ENCODE peak calls at places on chromosomes 5 and 9, in eight cellular contexts. E is brain microvascular endothelial cell; V is ovary; D is breast epithelium; Z is tibial artery; H is body of pancreas; N is CD8-positive, alpha-beta T cell; I is left lung. C is an unnamed sample.

GRCh38 chr5:570886-571285 is 41.3 kb upstream of the CEP72 start:
- DNase-seq in V (no peak), H (no peak), E (no peak), Z (no peak), D (no peak), I (no peak), N (no peak), C (no peak)

GRCh38 chr5:92394935-92395334 is 1011.8 kb upstream of the ARRDC3 start:
- DNase-seq in V (no peak), I (no peak), D (no peak), E (no peak), Z (no peak), H (no peak), N (no peak), C (no peak)

GRCh38 chr9:127714916-127715442 is 484 bp downstream of the PTRH1 start:
- DNase-seq in V (no peak), H (peak), D (no peak), E (no peak), Z (no peak), I (no peak), N (no peak), C (no peak)

GRCh38 chr5:633521-633955 is 21.4 kb downstream of the CEP72 start:
- DNase-seq in V (no peak), Z (peak), H (no peak), E (peak), N (no peak), I (no peak), D (no peak), C (no peak)

GRCh38 chr5:85337400-85337799 is 952.7 kb upstream of the EDIL3 start:
- DNase-seq in H (no peak), D (no peak), Z (no peak), E (no peak), V (no peak), I (no peak), N (no peak), C (no peak)

GRCh38 chr5:155689403-155689802 is 637.6 kb upstream of the SGCD start:
- DNase-seq in E (no peak), D (no peak), V (no peak), N (no peak), H (no peak), Z (no peak), I (no peak), C (no peak)

GRCh38 chr5:117872798-117873368 is 1115.5 kb downstream of the DTWD2 start:
- DNase-seq in N (no peak), I (no peak), V (no peak), Z (no peak), D (no peak), E (no peak), H (no peak), C (no peak)

GRCh38 chr9:1018121-1018520 is 32.0 kb upstream of the DMRT2 start:
- DNase-seq in D (no peak), V (no peak), E (no peak), N (no peak), I (no peak), Z (no peak), H (no peak), C (no peak)

GRCh38 chr5:123700624-123701023 is 188.6 kb downstream of the CSNK1G3 start:
- DNase-seq in N (no peak), D (no peak), H (no peak), E (peak), Z (no peak), I (no peak), V (no peak), C (no peak)

GRCh38 chr5:119409235-119409815 is 43.0 kb upstream of the HSD17B4 start:
- DNase-seq in D (no peak), Z (no peak), N (no peak), I (no peak), E (no peak), V (no peak), H (no peak), C (no peak)

GRCh38 chr5:72228957-72229356 is 91.1 kb downstream of the MRPS27 start:
- DNase-seq in I (no peak), D (no peak), N (no peak), Z (no peak), V (no peak), H (no peak), E (no peak), C (no peak)

GRCh38 chr9:135126480-135127187 is 39.2 kb downstream of the OLFM1 start:
- DNase-seq in N (no peak), E (no peak), D (no peak), V (no peak), H (no peak), I (no peak), Z (peak), C (peak)

GRCh38 chr9:128689820-128690683 is 1.0 kb downstream of the SET start:
- DNase-seq in Z (no peak), V (peak), N (peak), H (peak), E (no peak), I (no peak), D (no peak), C (no peak)

GRCh38 chr5:141779642-141780041 is 97.6 kb upstream of the ARAP3 start:
- DNase-seq in I (no peak), H (no peak), E (no peak), V (no peak), D (no peak), N (no peak), Z (no peak), C (no peak)

GRCh38 chr5:124053340-124053739 is 541.4 kb downstream of the CSNK1G3 start:
- DNase-seq in H (no peak), N (no peak), Z (no peak), I (no peak), V (no peak), D (no peak), E (peak), C (no peak)

GRCh38 chr5:160390787-160391696 is 8.8 kb downstream of the FAM200C start:
- DNase-seq in D (no peak), N (no peak), E (no peak), Z (no peak), V (no peak), I (no peak), H (no peak), C (no peak)

GRCh38 chr9:124366476-124367220 is 48.6 kb downstream of the PSMB7 start:
- DNase-seq in Z (no peak), H (no peak), I (no peak), N (no peak), E (peak), V (no peak), D (no peak), C (no peak)

GRCh38 chr5:67490543-67491321 is 294.1 kb upstream of the CD180 start:
- DNase-seq in Z (no peak), H (no peak), V (no peak), D (no peak), E (no peak), N (no peak), I (peak), C (no peak)

GRCh38 chr5:89338935-89339334 is 456.0 kb upstream of the MEF2C start:
- DNase-seq in D (no peak), V (no peak), H (no peak), I (no peak), E (no peak), Z (no peak), N (no peak), C (no peak)

GRCh38 chr5:10138385-10139057 is 111.2 kb downstream of the ATPSCKMT start:
- DNase-seq in Z (no peak), I (no peak), N (no peak), D (no peak), V (no peak), E (no peak), H (no peak), C (no peak)

GRCh38 chr5:149993471-149993870 is 7.0 kb downstream of the TIGD6 start:
- DNase-seq in V (no peak), N (no peak), I (no peak), D (no peak), Z (no peak), E (no peak), H (no peak), C (no peak)

GRCh38 chr9:14203366-14204056 is 110.4 kb downstream of the NFIB start:
- DNase-seq in Z (peak), N (no peak), V (peak), E (peak), D (peak), H (peak), I (no peak), C (peak)

GRCh38 chr5:89560724-89561123 is 677.7 kb upstream of the MEF2C start:
- DNase-seq in N (no peak), H (no peak), D (no peak), I (no peak), E (no peak), Z (no peak), V (no peak), C (no peak)

GRCh38 chr9:82597225-82598158 is 465.4 kb downstream of the RASEF start:
- DNase-seq in E (peak), Z (no peak), H (peak), V (no peak), D (no peak), N (no peak), I (peak), C (no peak)

GRCh38 chr5:123512631-123513461 is 869 bp downstream of the CSNK1G3 start:
- DNase-seq in E (peak), V (peak), H (peak), I (peak), N (peak), Z (peak), D (no peak), C (no peak)

GRCh38 chr5:175508896-175509295 is 30.5 kb downstream of the SFXN1 start:
- DNase-seq in I (no peak), H (no peak), Z (no peak), E (no peak), N (no peak), D (no peak), V (no peak), C (no peak)

GRCh38 chr9:68502279-68502678 is 38.4 kb downstream of the TMEM252 start:
- DNase-seq in V (no peak), N (no peak), I (no peak), E (no peak), Z (no peak), H (no peak), D (no peak), C (no peak)

GRCh38 chr9:68508547-68508946 is 32.1 kb downstream of the TMEM252 start:
- DNase-seq in E (no peak), I (no peak), H (no peak), Z (no peak), V (no peak), D (no peak), N (no peak), C (no peak)

GRCh38 chr9:68507796-68508145 is 32.9 kb downstream of the TMEM252 start:
- DNase-seq in Z (no peak), D (no peak), N (no peak), V (no peak), H (no peak), E (no peak), I (no peak), C (no peak)

GRCh38 chr9:68507098-68507795 is 33.4 kb downstream of the TMEM252 start:
- DNase-seq in D (no peak), Z (no peak), V (no peak), N (no peak), I (no peak), H (no peak), E (no peak), C (no peak)

DNA sequence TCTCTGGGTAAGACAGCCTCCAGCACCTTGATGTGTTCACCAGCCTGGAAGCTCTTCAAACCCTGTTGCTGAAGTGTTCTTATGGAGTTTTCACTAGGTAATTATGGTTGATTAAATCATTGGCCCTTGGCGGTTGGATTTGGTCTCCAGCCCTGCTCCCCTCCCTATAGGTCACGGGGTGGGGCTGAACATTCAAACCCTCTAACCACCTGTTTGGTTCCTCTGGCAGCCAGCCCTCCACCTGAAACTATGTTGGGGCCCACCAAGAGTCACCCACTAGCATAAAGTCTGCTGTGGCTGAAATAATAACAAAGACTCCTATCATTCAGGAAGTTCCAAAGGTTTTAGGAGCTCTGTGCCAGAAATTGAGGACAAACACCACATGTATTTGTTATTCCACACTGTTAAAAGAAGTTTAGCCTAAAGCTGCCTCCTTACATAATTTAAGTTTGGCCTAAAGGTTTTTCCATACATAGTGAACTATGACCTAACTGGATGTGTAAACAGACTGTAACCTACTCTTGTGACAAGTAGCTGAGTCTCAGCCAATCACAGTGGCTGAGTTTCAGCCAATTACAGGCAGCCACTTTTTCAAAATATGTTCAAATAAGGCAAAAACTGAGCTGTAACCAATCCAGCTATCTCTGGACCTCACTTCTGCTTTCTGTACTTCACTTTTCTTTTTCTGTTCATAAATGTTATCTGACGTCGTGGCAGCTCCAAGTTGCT is 34.8 kb downstream of the TMEM252 start:
- DNase-seq in V (no peak), Z (no peak), H (no peak), D (no peak), I (no peak), N (no peak), E (no peak), C (no peak)
- H3K27ac ChIP-seq in V (no peak), Z (peak), H (no peak), D (no peak), I (peak), N (no peak), E (no peak), C (no peak)

DNA sequence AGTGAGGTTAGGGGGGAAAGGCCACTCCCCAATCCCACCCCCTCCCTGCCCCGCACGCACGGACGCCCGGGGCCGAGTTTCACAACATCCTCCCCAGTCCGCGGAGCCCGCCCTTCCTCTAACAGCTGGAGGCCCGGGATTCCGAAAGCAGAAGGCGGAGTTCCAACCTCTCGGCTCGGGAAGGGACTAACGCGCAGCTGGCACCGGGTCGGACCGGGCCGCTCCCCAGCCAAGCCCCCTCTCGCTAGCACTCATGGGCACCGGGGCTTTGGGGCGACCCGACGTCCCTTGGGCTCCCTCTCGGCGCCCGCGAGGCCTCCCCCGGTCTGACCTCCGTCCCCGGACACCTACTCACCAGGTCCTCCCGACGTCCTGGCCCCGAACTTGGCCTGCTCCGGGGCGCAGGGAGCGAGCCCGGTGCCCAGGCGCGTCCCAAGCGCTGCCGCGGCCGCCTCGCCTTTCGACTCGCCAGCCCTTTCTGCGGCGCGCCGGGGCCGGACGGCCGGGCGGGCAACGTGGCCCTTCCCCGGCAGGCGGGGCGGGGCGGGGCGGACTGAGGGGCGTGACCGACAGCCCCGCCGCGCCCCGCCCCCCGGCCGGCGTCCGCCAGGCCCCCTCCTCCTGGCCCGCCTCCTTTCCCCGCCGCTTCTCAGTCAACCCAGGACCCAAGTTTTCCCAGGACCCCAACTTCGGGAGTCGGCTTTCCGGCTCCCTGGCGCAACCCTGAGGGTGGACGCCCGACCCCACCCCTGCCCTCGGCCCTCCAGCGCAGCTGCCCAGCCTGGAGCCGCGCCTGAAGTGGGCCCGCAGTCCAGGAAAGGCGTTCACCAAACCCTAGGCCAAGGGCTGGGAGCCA is at the start of gene MGAT1:
- DNase-seq in N (peak), Z (peak), V (peak), H (peak), I (peak), D (peak), E (peak), C (peak)
- TF ChIP-seq CTCF in N (no peak), Z (no peak), V (no peak), H (no peak), I (no peak), D (no peak), E (no peak), C (no peak)

GRCh38 chr5:42718591-42718990 is 38.0 kb upstream of the CCDC152 start:
- DNase-seq in D (no peak), Z (no peak), I (no peak), E (peak), V (no peak), H (no peak), N (no peak), C (no peak)

GRCh38 chr5:42720242-42720641 is 36.4 kb upstream of the CCDC152 start:
- DNase-seq in Z (no peak), D (no peak), E (no peak), V (no peak), H (no peak), N (no peak), I (no peak), C (no peak)

GRCh38 chr5:42719034-42719433 is 37.6 kb upstream of the CCDC152 start:
- DNase-seq in N (no peak), H (no peak), D (no peak), E (no peak), Z (no peak), V (no peak), I (no peak), C (no peak)

GRCh38 chr5:42721484-42721883 is 35.1 kb upstream of the CCDC152 start:
- DNase-seq in D (no peak), Z (no peak), V (no peak), I (no peak), H (no peak), N (no peak), E (no peak), C (no peak)

DNA sequence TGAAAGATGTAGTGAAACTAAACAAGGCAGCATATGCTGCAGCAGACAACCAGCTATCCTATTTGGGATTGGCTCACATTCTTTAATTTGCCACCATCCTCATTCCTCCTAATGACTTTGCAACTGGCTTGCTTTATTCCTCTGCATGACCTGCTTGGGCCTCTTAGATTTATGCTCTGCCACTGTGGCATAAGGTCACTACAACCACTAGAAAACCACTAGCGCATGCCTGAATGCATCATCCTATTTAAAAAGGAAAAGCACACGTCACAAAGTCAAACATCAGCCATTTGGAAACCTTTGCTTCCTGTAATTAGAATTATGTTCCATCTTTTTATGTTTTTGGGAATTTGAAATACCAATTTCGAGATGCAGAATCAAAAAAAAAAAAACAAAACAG is 40.8 kb upstream of the CCDC152 start:
- DNase-seq in N (no peak), I (no peak), D (no peak), H (no peak), Z (no peak), E (peak), V (no peak), C (no peak)
- H3K27ac ChIP-seq in N (no peak), I (no peak), D (no peak), H (no peak), Z (no peak), E (no peak), V (no peak), C (no peak)

GRCh38 chr5:144139586-144139985 is 30.9 kb downstream of the YIPF5 start:
- DNase-seq in D (no peak), H (no peak), I (no peak), E (peak), V (no peak), N (no peak), Z (no peak), C (no peak)
- TF ChIP-seq CTCF in D (no peak), H (no peak), I (no peak), E (peak), V (no peak), N (no peak), Z (no peak), C (no peak)